ENCODE peak calls at places on chromosomes 13 and 19, in eight cellular contexts. One of them, this sample, is unnamed.

GRCh38 chr13:51370116-51370515 is 30.6 kb downstream of the SERPINE3 start:
- DNase-seq in astrocyte of the cerebellum: no peak
- DNase-seq in heart right ventricle: no peak
- DNase-seq in CD8-positive, alpha-beta memory T cell: no peak
- DNase-seq in A549: no peak
- DNase-seq in fibroblast of lung: no peak
- DNase-seq in tibial artery: no peak
- DNase-seq in GM12865: no peak
- DNase-seq in this sample: peak

GRCh38 chr13:109271991-109272454 is 514.4 kb downstream of the IRS2 start:
- DNase-seq in CD8-positive, alpha-beta memory T cell: no peak
- DNase-seq in A549: no peak
- DNase-seq in astrocyte of the cerebellum: no peak
- DNase-seq in fibroblast of lung: peak
- DNase-seq in GM12865: no peak
- DNase-seq in tibial artery: no peak
- DNase-seq in heart right ventricle: no peak
- DNase-seq in this sample: no peak

GRCh38 chr19:17719730-17720486 is 628 bp downstream of the MAP1S start:
- DNase-seq in fibroblast of lung: no peak
- DNase-seq in GM12865: peak
- DNase-seq in tibial artery: no peak
- DNase-seq in astrocyte of the cerebellum: no peak
- DNase-seq in A549: no peak
- DNase-seq in heart right ventricle: peak
- DNase-seq in CD8-positive, alpha-beta memory T cell: peak
- DNase-seq in this sample: no peak

GRCh38 chr13:109874921-109875454 is 88.6 kb upstream of the IRS2 start:
- DNase-seq in fibroblast of lung: peak
- DNase-seq in GM12865: no peak
- DNase-seq in CD8-positive, alpha-beta memory T cell: no peak
- DNase-seq in A549: no peak
- DNase-seq in astrocyte of the cerebellum: peak
- DNase-seq in tibial artery: no peak
- DNase-seq in heart right ventricle: no peak
- DNase-seq in this sample: no peak

GRCh38 chr19:34291235-34291634 is 36.9 kb downstream of the GARRE1 start:
- DNase-seq in GM12865: no peak
- DNase-seq in heart right ventricle: no peak
- DNase-seq in tibial artery: no peak
- DNase-seq in astrocyte of the cerebellum: no peak
- DNase-seq in CD8-positive, alpha-beta memory T cell: no peak
- DNase-seq in fibroblast of lung: no peak
- DNase-seq in A549: no peak
- DNase-seq in this sample: no peak

GRCh38 chr13:50133277-50133953 is 118.2 kb downstream of the KCNRG start:
- DNase-seq in heart right ventricle: no peak
- DNase-seq in astrocyte of the cerebellum: no peak
- DNase-seq in CD8-positive, alpha-beta memory T cell: no peak
- DNase-seq in A549: no peak
- DNase-seq in fibroblast of lung: no peak
- DNase-seq in tibial artery: no peak
- DNase-seq in GM12865: no peak
- DNase-seq in this sample: no peak

GRCh38 chr19:1671716-1672037 is 19.3 kb upstream of the TCF3 start:
- DNase-seq in fibroblast of lung: no peak
- DNase-seq in heart right ventricle: no peak
- DNase-seq in tibial artery: no peak
- DNase-seq in A549: peak
- DNase-seq in CD8-positive, alpha-beta memory T cell: no peak
- DNase-seq in GM12865: no peak
- DNase-seq in astrocyte of the cerebellum: no peak
- DNase-seq in this sample: no peak

GRCh38 chr13:40498461-40498860 is 168.0 kb downstream of the FOXO1 start:
- DNase-seq in fibroblast of lung: no peak
- DNase-seq in astrocyte of the cerebellum: no peak
- DNase-seq in A549: no peak
- DNase-seq in heart right ventricle: no peak
- DNase-seq in tibial artery: no peak
- DNase-seq in CD8-positive, alpha-beta memory T cell: no peak
- DNase-seq in GM12865: no peak
- DNase-seq in this sample: no peak

GRCh38 chr19:406121-406711 is 2.7 kb downstream of the C2CD4C start:
- DNase-seq in tibial artery: no peak
- DNase-seq in astrocyte of the cerebellum: no peak
- DNase-seq in fibroblast of lung: no peak
- DNase-seq in A549: no peak
- DNase-seq in CD8-positive, alpha-beta memory T cell: no peak
- DNase-seq in heart right ventricle: no peak
- DNase-seq in GM12865: no peak
- DNase-seq in this sample: no peak

GRCh38 chr19:46660601-46661019 is 372 bp downstream of the DACT3 start:
- DNase-seq in fibroblast of lung: no peak
- DNase-seq in heart right ventricle: no peak
- DNase-seq in astrocyte of the cerebellum: no peak
- DNase-seq in GM12865: no peak
- DNase-seq in CD8-positive, alpha-beta memory T cell: no peak
- DNase-seq in A549: no peak
- DNase-seq in tibial artery: no peak
- DNase-seq in this sample: no peak

GRCh38 chr19:46661020-46661731 is at the start of gene DACT3:
- DNase-seq in heart right ventricle: peak
- DNase-seq in CD8-positive, alpha-beta memory T cell: peak
- DNase-seq in astrocyte of the cerebellum: peak
- DNase-seq in fibroblast of lung: peak
- DNase-seq in GM12865: peak
- DNase-seq in tibial artery: peak
- DNase-seq in A549: peak
- DNase-seq in this sample: peak

GRCh38 chr19:46668662-46669061 is 7.7 kb upstream of the DACT3 start:
- DNase-seq in tibial artery: no peak
- DNase-seq in astrocyte of the cerebellum: no peak
- DNase-seq in CD8-positive, alpha-beta memory T cell: no peak
- DNase-seq in fibroblast of lung: no peak
- DNase-seq in A549: no peak
- DNase-seq in heart right ventricle: no peak
- DNase-seq in GM12865: no peak
- DNase-seq in this sample: no peak

GRCh38 chr19:46661735-46662592 is 982 bp upstream of the DACT3 start:
- DNase-seq in CD8-positive, alpha-beta memory T cell: peak
- DNase-seq in tibial artery: peak
- DNase-seq in A549: peak
- DNase-seq in fibroblast of lung: peak
- DNase-seq in astrocyte of the cerebellum: peak
- DNase-seq in heart right ventricle: peak
- DNase-seq in GM12865: peak
- DNase-seq in this sample: peak

GRCh38 chr19:46665072-46665471 is 4.1 kb upstream of the DACT3 start:
- DNase-seq in astrocyte of the cerebellum: no peak
- DNase-seq in heart right ventricle: no peak
- DNase-seq in fibroblast of lung: no peak
- DNase-seq in GM12865: no peak
- DNase-seq in CD8-positive, alpha-beta memory T cell: no peak
- DNase-seq in tibial artery: no peak
- DNase-seq in A549: no peak
- DNase-seq in this sample: no peak
- H3K4me3 ChIP-seq in astrocyte of the cerebellum: no peak
- H3K4me3 ChIP-seq in heart right ventricle: no peak
- H3K4me3 ChIP-seq in fibroblast of lung: no peak
- H3K4me3 ChIP-seq in GM12865: no peak
- H3K4me3 ChIP-seq in CD8-positive, alpha-beta memory T cell: no peak
- H3K4me3 ChIP-seq in tibial artery: no peak
- H3K4me3 ChIP-seq in A549: no peak
- H3K4me3 ChIP-seq in this sample: no peak

DNA sequence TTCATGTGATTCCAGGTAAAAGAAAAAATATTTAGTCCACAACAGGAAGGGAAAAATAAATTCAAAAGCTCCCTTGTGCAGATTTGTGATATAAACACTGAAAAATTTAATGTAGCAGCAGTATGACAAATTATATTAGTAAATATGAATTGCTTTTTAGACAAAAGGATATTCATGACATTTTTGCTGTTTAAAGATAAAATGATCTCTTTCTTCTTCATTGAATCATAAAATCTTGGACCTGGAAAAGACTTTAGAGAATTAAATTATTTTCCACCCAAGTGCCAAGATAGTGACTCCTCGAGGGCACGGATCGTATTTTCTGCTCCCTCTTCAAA is 85.4 kb downstream of the MBNL2 start:
- DNase-seq in fibroblast of lung: no peak
- DNase-seq in astrocyte of the cerebellum: no peak
- DNase-seq in GM12865: no peak
- DNase-seq in CD8-positive, alpha-beta memory T cell: no peak
- DNase-seq in heart right ventricle: no peak
- DNase-seq in tibial artery: no peak
- DNase-seq in A549: no peak
- DNase-seq in this sample: no peak
- H3K4me3 ChIP-seq in fibroblast of lung: no peak
- H3K4me3 ChIP-seq in astrocyte of the cerebellum: peak
- H3K4me3 ChIP-seq in GM12865: no peak
- H3K4me3 ChIP-seq in CD8-positive, alpha-beta memory T cell: no peak
- H3K4me3 ChIP-seq in heart right ventricle: no peak
- H3K4me3 ChIP-seq in tibial artery: no peak
- H3K4me3 ChIP-seq in A549: no peak
- H3K4me3 ChIP-seq in this sample: no peak

DNA sequence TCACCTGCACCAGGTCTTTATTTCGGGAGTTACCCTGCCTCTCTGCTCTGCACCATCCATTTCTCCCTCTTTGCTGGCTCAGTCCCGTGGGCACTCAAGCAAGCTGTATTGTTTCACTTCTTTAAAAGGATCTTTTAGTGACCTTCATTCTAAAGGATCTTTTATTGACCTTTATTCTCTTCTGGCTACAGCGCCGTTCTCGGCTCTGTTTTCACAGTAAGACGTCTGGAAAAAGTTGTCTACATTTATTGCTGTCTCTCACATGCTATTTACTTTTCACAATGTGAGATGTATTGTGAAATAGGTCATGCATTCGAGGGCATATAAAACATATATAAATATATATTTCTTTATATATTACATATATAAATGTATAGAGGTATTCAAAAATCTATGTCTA is 35.6 kb upstream of the ARGLU1 start:
- DNase-seq in heart right ventricle: no peak
- DNase-seq in CD8-positive, alpha-beta memory T cell: no peak
- DNase-seq in A549: no peak
- DNase-seq in GM12865: no peak
- DNase-seq in tibial artery: no peak
- DNase-seq in astrocyte of the cerebellum: no peak
- DNase-seq in fibroblast of lung: no peak
- DNase-seq in this sample: no peak
- H3K4me3 ChIP-seq in heart right ventricle: no peak
- H3K4me3 ChIP-seq in CD8-positive, alpha-beta memory T cell: no peak
- H3K4me3 ChIP-seq in A549: no peak
- H3K4me3 ChIP-seq in GM12865: no peak
- H3K4me3 ChIP-seq in tibial artery: no peak
- H3K4me3 ChIP-seq in astrocyte of the cerebellum: no peak
- H3K4me3 ChIP-seq in fibroblast of lung: no peak
- H3K4me3 ChIP-seq in this sample: no peak

GRCh38 chr19:29942404-29943261 is 594 bp downstream of the URI1 start:
- DNase-seq in GM12865: peak
- DNase-seq in CD8-positive, alpha-beta memory T cell: peak
- DNase-seq in heart right ventricle: peak
- DNase-seq in A549: peak
- DNase-seq in astrocyte of the cerebellum: no peak
- DNase-seq in tibial artery: peak
- DNase-seq in fibroblast of lung: peak
- DNase-seq in this sample: no peak

GRCh38 chr19:29943615-29944014 is 1.6 kb downstream of the URI1 start:
- DNase-seq in tibial artery: no peak
- DNase-seq in heart right ventricle: no peak
- DNase-seq in fibroblast of lung: no peak
- DNase-seq in GM12865: no peak
- DNase-seq in astrocyte of the cerebellum: no peak
- DNase-seq in A549: no peak
- DNase-seq in CD8-positive, alpha-beta memory T cell: no peak
- DNase-seq in this sample: no peak

GRCh38 chr19:29945017-29945416 is 3.0 kb downstream of the URI1 start:
- DNase-seq in tibial artery: no peak
- DNase-seq in GM12865: no peak
- DNase-seq in CD8-positive, alpha-beta memory T cell: no peak
- DNase-seq in heart right ventricle: no peak
- DNase-seq in A549: no peak
- DNase-seq in fibroblast of lung: no peak
- DNase-seq in astrocyte of the cerebellum: no peak
- DNase-seq in this sample: no peak

GRCh38 chr19:29945433-29945832 is 3.4 kb downstream of the URI1 start:
- DNase-seq in GM12865: no peak
- DNase-seq in fibroblast of lung: no peak
- DNase-seq in tibial artery: no peak
- DNase-seq in A549: no peak
- DNase-seq in astrocyte of the cerebellum: no peak
- DNase-seq in heart right ventricle: no peak
- DNase-seq in CD8-positive, alpha-beta memory T cell: no peak
- DNase-seq in this sample: no peak

GRCh38 chr19:29944415-29945012 is 2.5 kb downstream of the URI1 start:
- DNase-seq in astrocyte of the cerebellum: no peak
- DNase-seq in CD8-positive, alpha-beta memory T cell: no peak
- DNase-seq in GM12865: peak
- DNase-seq in fibroblast of lung: no peak
- DNase-seq in heart right ventricle: no peak
- DNase-seq in tibial artery: no peak
- DNase-seq in A549: no peak
- DNase-seq in this sample: no peak
- H3K4me3 ChIP-seq in astrocyte of the cerebellum: no peak
- H3K4me3 ChIP-seq in CD8-positive, alpha-beta memory T cell: peak
- H3K4me3 ChIP-seq in GM12865: peak
- H3K4me3 ChIP-seq in fibroblast of lung: no peak
- H3K4me3 ChIP-seq in heart right ventricle: no peak
- H3K4me3 ChIP-seq in tibial artery: no peak
- H3K4me3 ChIP-seq in A549: no peak
- H3K4me3 ChIP-seq in this sample: no peak

DNA sequence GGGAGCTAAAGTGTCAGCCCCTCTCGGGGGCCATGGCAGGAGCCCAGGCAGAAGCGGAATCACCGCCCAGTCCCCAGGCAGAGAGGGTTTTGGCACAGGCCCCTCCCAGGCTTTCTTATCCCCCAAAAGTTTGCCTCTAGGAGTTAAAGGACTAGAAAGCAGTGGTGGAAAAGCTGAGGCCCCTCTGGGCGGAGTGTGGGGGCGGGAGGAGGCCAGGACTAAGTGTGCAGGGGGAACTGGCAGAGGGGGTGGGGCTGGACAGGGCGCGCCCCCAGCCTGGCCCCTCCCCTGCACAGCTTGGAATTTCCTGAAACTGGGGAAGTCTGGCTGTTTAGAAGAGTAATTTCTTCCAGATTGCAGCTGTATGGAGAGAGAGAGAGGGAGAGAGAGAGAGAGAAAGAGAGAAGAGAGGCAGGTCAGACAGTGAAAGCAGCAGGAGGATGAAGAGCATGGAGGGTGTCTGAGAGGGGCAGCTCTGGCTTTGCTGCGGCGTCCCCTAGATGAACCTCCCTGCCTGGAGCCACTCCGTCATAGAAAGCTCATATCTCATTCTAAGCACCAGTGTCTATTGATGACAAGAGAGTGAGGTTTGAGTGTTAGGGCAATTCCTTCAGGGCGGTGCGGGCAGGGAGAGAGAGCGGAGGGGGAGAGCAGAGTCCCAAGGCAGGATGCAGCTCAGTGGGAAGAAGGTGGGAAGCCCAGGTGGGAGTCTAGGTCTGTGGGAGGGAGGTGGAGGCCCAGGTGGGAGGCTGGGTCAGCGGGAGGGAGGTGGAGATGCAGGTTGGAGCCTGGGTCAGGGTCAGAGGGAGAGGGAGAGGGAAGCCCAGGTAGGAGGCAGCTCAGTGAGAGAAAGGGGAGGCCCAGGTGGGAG is at the start of gene CDC42EP5:
- DNase-seq in astrocyte of the cerebellum: no peak
- DNase-seq in GM12865: no peak
- DNase-seq in CD8-positive, alpha-beta memory T cell: no peak
- DNase-seq in heart right ventricle: peak
- DNase-seq in fibroblast of lung: peak
- DNase-seq in tibial artery: peak
- DNase-seq in A549: no peak
- DNase-seq in this sample: peak
- H3K4me3 ChIP-seq in astrocyte of the cerebellum: peak
- H3K4me3 ChIP-seq in GM12865: no peak
- H3K4me3 ChIP-seq in CD8-positive, alpha-beta memory T cell: no peak
- H3K4me3 ChIP-seq in heart right ventricle: peak
- H3K4me3 ChIP-seq in fibroblast of lung: peak
- H3K4me3 ChIP-seq in tibial artery: peak
- H3K4me3 ChIP-seq in A549: no peak
- H3K4me3 ChIP-seq in this sample: peak